ENCODE peak calls at places on chromosome 15, in four cellular contexts. Y, Q, O and J are unnamed samples.

GRCh38 chr15:100728371-100729201 is 126.2 kb downstream of the ASB7 start:
- DNase-seq in Q (no peak), Y (no peak), O (no peak), J (peak; percentile 9)

GRCh38 chr15:69885182-69886041 is 212.3 kb downstream of the TLE3 start:
- DNase-seq in Y (no peak), O (no peak), Q (no peak), J (no peak)

GRCh38 chr15:45521596-45522167 is 873 bp downstream of the SLC30A4 start:
- DNase-seq in Y (no peak), O (peak; percentile 19), Q (peak; percentile 24), J (peak; percentile 82)

GRCh38 chr15:61556037-61556648 is 327.0 kb upstream of the RORA start:
- DNase-seq in O (peak; percentile 83), Y (no peak), Q (peak; percentile 9), J (no peak)

GRCh38 chr15:99123706-99124451 is 19.0 kb downstream of the SYNM start:
- DNase-seq in Q (peak; percentile 98), Y (no peak), O (peak; percentile 98), J (peak; percentile 96)

GRCh38 chr15:63848881-63849551 is 15.3 kb upstream of the HERC1 start:
- DNase-seq in Q (no peak), O (no peak), Y (no peak), J (no peak)

GRCh38 chr15:58515807-58516206 is 84.0 kb downstream of the LIPC start:
- DNase-seq in O (no peak), Y (peak; percentile 50), Q (no peak), J (no peak)

GRCh38 chr15:71202712-71203111 is 87.4 kb downstream of the THSD4 start:
- DNase-seq in O (no peak), Q (no peak), Y (no peak), J (no peak)

GRCh38 chr15:82196353-82196752 is 66.2 kb downstream of the EFL1 start:
- DNase-seq in Y (no peak), O (no peak), Q (no peak), J (no peak)